ENCODE peak calls at places on chromosomes 4 and X, in five cellular contexts. One of them, this sample, is unnamed.

GRCh38 chrX:17042046-17042445 is 95.6 kb downstream of the REPS2 start:
- DNase-seq in GM12892: no peak
- DNase-seq in HS-5: no peak
- DNase-seq in NCI-H2081: no peak
- DNase-seq in Peyer's patch: no peak
- DNase-seq in this sample: no peak

GRCh38 chr4:140044314-140044991 is 109.5 kb downstream of the MAML3 start:
- DNase-seq in HS-5: no peak
- DNase-seq in NCI-H2081: no peak
- DNase-seq in Peyer's patch: no peak
- DNase-seq in GM12892: no peak
- DNase-seq in this sample: no peak

GRCh38 chr4:143202824-143203223 is 18.1 kb downstream of the USP38 start:
- DNase-seq in HS-5: no peak
- DNase-seq in GM12892: no peak
- DNase-seq in Peyer's patch: no peak
- DNase-seq in NCI-H2081: no peak
- DNase-seq in this sample: no peak

GRCh38 chr4:121143126-121143525 is 21.0 kb downstream of the TNIP3 start:
- DNase-seq in GM12892: no peak
- DNase-seq in NCI-H2081: no peak
- DNase-seq in Peyer's patch: no peak
- DNase-seq in HS-5: no peak
- DNase-seq in this sample: no peak

GRCh38 chr4:131054489-131055019 is 1958.6 kb downstream of the C4orf33 start:
- DNase-seq in HS-5: no peak
- DNase-seq in NCI-H2081: no peak
- DNase-seq in GM12892: no peak
- DNase-seq in Peyer's patch: no peak
- DNase-seq in this sample: peak

GRCh38 chrX:134868766-134869495 is 121.9 kb upstream of the SMIM10 start:
- DNase-seq in GM12892: no peak
- DNase-seq in Peyer's patch: no peak
- DNase-seq in NCI-H2081: no peak
- DNase-seq in HS-5: peak
- DNase-seq in this sample: no peak

GRCh38 chrX:123060986-123061385 is 123.1 kb upstream of the GRIA3 start:
- DNase-seq in Peyer's patch: no peak
- DNase-seq in GM12892: no peak
- DNase-seq in NCI-H2081: no peak
- DNase-seq in HS-5: no peak
- DNase-seq in this sample: no peak

GRCh38 chr4:177489847-177490246 is 47.6 kb upstream of the AGA start:
- DNase-seq in NCI-H2081: no peak
- DNase-seq in GM12892: no peak
- DNase-seq in HS-5: no peak
- DNase-seq in Peyer's patch: no peak
- DNase-seq in this sample: no peak

GRCh38 chrX:40877869-40878268 is 142.5 kb upstream of the MED14 start:
- DNase-seq in GM12892: no peak
- DNase-seq in HS-5: no peak
- DNase-seq in Peyer's patch: no peak
- DNase-seq in NCI-H2081: no peak
- DNase-seq in this sample: no peak

GRCh38 chrX:17968367-17968766 is 107.3 kb upstream of the RAI2 start:
- DNase-seq in GM12892: no peak
- DNase-seq in Peyer's patch: no peak
- DNase-seq in NCI-H2081: peak
- DNase-seq in HS-5: no peak
- DNase-seq in this sample: no peak

GRCh38 chr4:162707962-162708361 is 458.7 kb downstream of the NAF1 start:
- DNase-seq in NCI-H2081: no peak
- DNase-seq in HS-5: no peak
- DNase-seq in Peyer's patch: no peak
- DNase-seq in GM12892: no peak
- DNase-seq in this sample: no peak

GRCh38 chrX:149898554-149898953 is 17.6 kb downstream of the MAGEA8 start:
- DNase-seq in HS-5: no peak
- DNase-seq in NCI-H2081: no peak
- DNase-seq in GM12892: no peak
- DNase-seq in Peyer's patch: no peak
- DNase-seq in this sample: no peak

GRCh38 chr4:16264798-16265197 is 38.5 kb upstream of the TAPT1 start:
- DNase-seq in NCI-H2081: peak
- DNase-seq in Peyer's patch: no peak
- DNase-seq in GM12892: no peak
- DNase-seq in HS-5: no peak
- DNase-seq in this sample: peak

GRCh38 chr4:83535945-83536648 is at the start of gene GPAT3:
- DNase-seq in Peyer's patch: peak
- DNase-seq in HS-5: no peak
- DNase-seq in NCI-H2081: peak
- DNase-seq in GM12892: peak
- DNase-seq in this sample: peak

GRCh38 chr4:42048394-42048793 is 58.1 kb downstream of the SLC30A9 start:
- DNase-seq in GM12892: no peak
- DNase-seq in Peyer's patch: no peak
- DNase-seq in NCI-H2081: no peak
- DNase-seq in HS-5: peak
- DNase-seq in this sample: peak

GRCh38 chrX:133645251-133645650 is 230.0 kb upstream of the GPC4 start:
- DNase-seq in NCI-H2081: no peak
- DNase-seq in Peyer's patch: no peak
- DNase-seq in HS-5: no peak
- DNase-seq in GM12892: no peak
- DNase-seq in this sample: no peak

GRCh38 chr4:7124643-7125442 is 57.0 kb upstream of the GRPEL1 start:
- DNase-seq in Peyer's patch: no peak
- DNase-seq in GM12892: no peak
- DNase-seq in NCI-H2081: no peak
- DNase-seq in HS-5: peak
- DNase-seq in this sample: peak

GRCh38 chrX:113048896-113049295 is 208.3 kb upstream of the AMOT start:
- DNase-seq in GM12892: no peak
- DNase-seq in NCI-H2081: no peak
- DNase-seq in HS-5: no peak
- DNase-seq in Peyer's patch: no peak
- DNase-seq in this sample: no peak

GRCh38 chrX:153624196-153625091 is 22.6 kb upstream of the DUSP9 start:
- DNase-seq in Peyer's patch: peak
- DNase-seq in GM12892: no peak
- DNase-seq in HS-5: no peak
- DNase-seq in NCI-H2081: no peak
- DNase-seq in this sample: no peak

GRCh38 chr4:145565328-145565727 is 53.9 kb upstream of the MMAA start:
- DNase-seq in Peyer's patch: no peak
- DNase-seq in GM12892: no peak
- DNase-seq in NCI-H2081: no peak
- DNase-seq in HS-5: no peak
- DNase-seq in this sample: no peak

GRCh38 chr4:86834901-86835300 is 14.3 kb downstream of the SLC10A6 start:
- DNase-seq in HS-5: no peak
- DNase-seq in GM12892: no peak
- DNase-seq in Peyer's patch: no peak
- DNase-seq in NCI-H2081: no peak
- DNase-seq in this sample: no peak

GRCh38 chrX:41145920-41146608 is 60.8 kb downstream of the USP9X start:
- DNase-seq in Peyer's patch: no peak
- DNase-seq in GM12892: no peak
- DNase-seq in NCI-H2081: no peak
- DNase-seq in HS-5: peak
- DNase-seq in this sample: no peak

GRCh38 chr4:7651461-7651921 is 216.8 kb upstream of the PSAPL1 start:
- DNase-seq in NCI-H2081: no peak
- DNase-seq in Peyer's patch: peak
- DNase-seq in GM12892: no peak
- DNase-seq in HS-5: no peak
- DNase-seq in this sample: no peak

This sample was measured in LNCaP clone FGC.